ENCODE peak calls at places on chromosome 1, in eight cellular contexts. F, Z, M, B, T, W, C and L are unnamed samples.

GRCh38 chr1:211132681-211133392 is 1.1 kb downstream of the KCNH1 start:
- DNase-seq in F (no peak), Z (no peak), W (no peak), C (no peak), B (no peak), T (no peak), M (no peak), L (no peak)

GRCh38 chr1:32305310-32305709 is 13.4 kb downstream of the HDAC1 start:
- DNase-seq in C (no peak), Z (no peak), M (no peak), B (no peak), F (no peak), W (no peak), T (no peak), L (no peak)

GRCh38 chr1:228376651-228377631 is 29.7 kb downstream of the TRIM11 start:
- DNase-seq in F (no peak), B (no peak), T (no peak), M (no peak), Z (no peak), W (no peak), C (peak; percentile 6), L (peak; percentile 81)

GRCh38 chr1:180981596-180982387 is 40.9 kb downstream of the STX6 start:
- DNase-seq in F (no peak), Z (no peak), C (no peak), T (peak; percentile 88), M (no peak), W (peak; percentile 32), B (no peak), L (no peak)

GRCh38 chr1:203584507-203584906 is 42.1 kb upstream of the ATP2B4 start:
- DNase-seq in B (no peak), T (no peak), Z (no peak), M (no peak), F (no peak), C (no peak), W (no peak), L (no peak)

GRCh38 chr1:6360517-6360916 is 33.0 kb downstream of the ACOT7 start:
- DNase-seq in W (no peak), F (no peak), M (no peak), C (no peak), T (no peak), B (no peak), Z (no peak), L (no peak)

GRCh38 chr1:2199042-2199810 is 4.7 kb upstream of the FAAP20 start:
- DNase-seq in C (peak; percentile 90), W (peak; percentile 81), B (peak; percentile 89), T (no peak), M (peak; percentile 85), Z (peak; percentile 89), F (peak; percentile 92), L (peak; percentile 98)

GRCh38 chr1:1598051-1598719 is 1.8 kb downstream of the FNDC10 start:
- DNase-seq in W (no peak), C (no peak), B (no peak), Z (no peak), T (peak; percentile 6), F (no peak), M (no peak), L (peak; percentile 84)

DNA sequence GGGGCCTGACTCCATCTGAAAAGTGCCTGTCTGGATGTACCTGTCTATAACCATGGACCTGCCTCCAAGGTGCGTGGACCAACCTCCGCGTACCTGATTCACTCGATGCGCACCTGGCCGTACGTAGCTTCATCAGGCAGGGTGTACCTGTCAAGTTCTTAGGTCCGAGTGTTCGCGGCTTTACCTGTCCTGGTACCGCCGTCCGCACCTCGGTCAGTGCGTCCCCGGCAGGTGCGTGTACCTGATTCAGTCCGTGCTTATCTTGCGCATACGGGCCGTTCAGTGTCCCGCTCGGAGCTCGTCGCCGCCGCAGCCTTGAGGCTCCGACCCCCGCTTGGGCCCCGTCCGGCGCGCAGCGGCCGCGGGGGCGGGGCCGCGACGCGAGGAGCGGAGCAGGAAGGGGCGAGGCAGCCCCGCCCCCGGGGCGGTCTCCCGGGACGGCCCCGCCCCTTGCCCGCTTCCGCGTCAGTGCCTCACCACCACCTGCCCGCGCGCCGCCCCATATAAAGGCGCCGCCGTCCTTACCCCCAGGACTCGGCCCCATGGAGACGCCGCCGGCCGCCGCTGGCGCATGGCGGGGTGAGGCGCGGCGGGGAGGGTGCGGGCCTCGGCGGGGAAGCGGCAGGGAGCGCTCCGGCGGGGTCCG is at the start of gene ZC3H12A:
- DNase-seq in F (peak; percentile 93), Z (peak; percentile 91), T (peak; percentile 93), M (peak; percentile 92), W (peak; percentile 91), B (peak; percentile 84), C (peak; percentile 86), L (peak; percentile 84)
- TF ChIP-seq CTCF in F (no peak), Z (no peak), T (no peak), M (no peak), W (no peak), B (no peak), C (no peak), L (no peak)

GRCh38 chr1:209576798-209577197 is 6.7 kb upstream of the CAMK1G start:
- DNase-seq in T (peak; percentile 53), C (peak; percentile 86), B (peak; percentile 72), Z (peak; percentile 75), W (peak; percentile 71), M (peak; percentile 76), F (peak; percentile 76), L (peak; percentile 50)

GRCh38 chr1:209576392-209576791 is 7.1 kb upstream of the CAMK1G start:
- DNase-seq in B (no peak), Z (no peak), T (no peak), M (no peak), F (no peak), W (no peak), C (no peak), L (no peak)

GRCh38 chr1:209580577-209580976 is 2.9 kb upstream of the CAMK1G start:
- DNase-seq in F (no peak), W (no peak), B (no peak), Z (no peak), C (no peak), M (no peak), T (no peak), L (no peak)

GRCh38 chr1:209577346-209577745 is 6.2 kb upstream of the CAMK1G start:
- DNase-seq in M (no peak), Z (no peak), W (no peak), F (no peak), C (no peak), B (peak; percentile 18), T (no peak), L (no peak)
- TF ChIP-seq CTCF in M (no peak), Z (no peak), W (no peak), F (no peak), C (no peak), B (no peak), T (no peak), L (no peak)

GRCh38 chr1:36735436-36735835 is 252.7 kb upstream of the CSF3R start:
- DNase-seq in F (no peak), B (no peak), C (no peak), M (no peak), Z (no peak), T (no peak), W (no peak), L (no peak)
- TF ChIP-seq CTCF in F (no peak), B (no peak), C (no peak), M (no peak), Z (no peak), T (no peak), W (no peak), L (no peak)

GRCh38 chr1:231329483-231329882 is 8.2 kb downstream of the EXOC8 start:
- DNase-seq in M (no peak), B (no peak), T (no peak), Z (no peak), C (no peak), W (no peak), F (no peak), L (no peak)
- TF ChIP-seq CTCF in M (no peak), B (no peak), T (no peak), Z (no peak), C (no peak), W (no peak), F (no peak), L (no peak)

GRCh38 chr1:246567258-246568235 is 1.3 kb downstream of the CNST start:
- DNase-seq in F (no peak), Z (peak; percentile 76), M (peak; percentile 62), T (peak; percentile 42), C (no peak), W (no peak), B (peak; percentile 72), L (no peak)
- TF ChIP-seq CTCF in F (no peak), Z (no peak), M (no peak), T (no peak), C (no peak), W (no peak), B (no peak), L (no peak)

DNA sequence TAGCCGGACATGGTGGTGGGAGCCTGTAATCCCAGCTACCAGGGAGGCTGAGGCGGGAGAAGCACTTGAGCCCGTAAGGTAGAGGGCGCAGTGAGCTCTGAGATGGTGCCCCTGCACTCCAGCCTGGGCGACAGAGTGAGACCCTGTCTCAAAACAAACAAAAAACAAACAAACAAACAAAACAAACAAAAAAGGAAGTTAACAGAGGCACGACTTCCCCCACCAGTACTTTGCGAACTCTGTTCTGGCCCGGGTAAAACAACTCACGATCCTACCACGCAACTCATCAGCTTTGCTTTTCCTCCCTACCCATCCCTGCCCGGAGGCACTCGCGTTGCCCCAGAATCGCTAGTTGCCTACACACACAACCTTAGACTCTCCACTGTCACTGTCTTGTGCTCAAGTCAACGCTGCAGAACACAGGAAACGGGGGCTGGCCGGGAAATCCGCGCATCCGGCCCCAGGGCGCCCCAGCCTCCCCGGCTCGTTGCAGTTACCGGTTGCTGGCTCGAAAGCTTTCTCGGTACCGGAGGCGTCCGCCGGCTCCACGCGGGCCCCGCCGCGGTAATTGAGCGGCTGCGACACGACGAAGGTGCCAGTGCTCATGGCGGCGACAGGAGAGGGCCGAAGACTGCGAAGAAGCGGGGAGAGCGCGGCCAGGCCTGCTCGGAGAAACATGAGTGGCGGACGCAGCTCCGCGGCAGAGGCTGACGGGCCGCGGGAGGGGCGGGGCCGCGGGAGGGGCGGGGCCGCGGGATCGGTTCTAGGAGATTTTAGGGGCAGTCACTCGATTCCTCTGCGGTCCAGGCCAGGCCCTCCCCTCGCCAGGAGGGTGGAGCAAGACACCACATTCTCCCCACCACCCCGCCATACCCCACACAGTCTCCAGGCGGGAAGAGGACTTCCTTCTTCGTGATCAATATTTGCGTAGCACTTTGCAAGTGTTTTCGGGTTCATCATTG is at the start of gene ALDH9A1:
- DNase-seq in T (peak; percentile 95), F (peak; percentile 91), C (peak; percentile 89), Z (peak; percentile 79), M (peak; percentile 80), W (peak; percentile 86), B (peak; percentile 84), L (peak; percentile 80)
- TF ChIP-seq CTCF in T (peak; percentile 51), F (no peak), C (peak; percentile 49), Z (peak; percentile 34), M (peak; percentile 34), W (no peak), B (no peak), L (no peak)

GRCh38 chr1:17370618-17371017 is 1.4 kb upstream of the PADI6 start:
- DNase-seq in C (no peak), T (peak; percentile 28), W (no peak), Z (no peak), F (no peak), M (peak; percentile 32), B (no peak), L (no peak)
- TF ChIP-seq CTCF in C (peak; percentile 17), T (peak; percentile 31), W (no peak), Z (peak; percentile 7), F (no peak), M (peak; percentile 72), B (no peak), L (no peak)